ENCODE peak calls at places on chromosomes 6 and 20, in nine cellular contexts. H, Q, E, N, X, L, D, S and U are unnamed samples.

GRCh38 chr6:36779227-36779626 is 60.0 kb downstream of the CPNE5 start:
- DNase-seq in H (no peak), Q (no peak), E (no peak), N (no peak), X (no peak), L (no peak), D (no peak), S (no peak), U (no peak)

GRCh38 chr20:51326241-51326819 is 216.2 kb downstream of the NFATC2 start:
- DNase-seq in H (peak; percentile 43), Q (peak; percentile 32), E (no peak), N (no peak), X (no peak), L (peak; percentile 46), D (peak; percentile 20), S (no peak), U (peak; percentile 23)

GRCh38 chr6:16419636-16420331 is 181.4 kb downstream of the GMPR start:
- DNase-seq in H (no peak), Q (no peak), E (no peak), N (no peak), X (no peak), L (no peak), D (no peak), S (no peak), U (no peak)

GRCh38 chr6:157804448-157805327 is 18.4 kb upstream of the SNX9 start:
- DNase-seq in H (no peak), Q (no peak), E (no peak), N (no peak), X (no peak), L (peak; percentile 29), D (no peak), S (no peak), U (no peak)

GRCh38 chr20:64155258-64156135 is 8.8 kb upstream of the MYT1 start:
- DNase-seq in H (no peak), Q (peak; percentile 92), E (no peak), N (no peak), X (no peak), L (no peak), D (no peak), S (no peak), U (no peak)

GRCh38 chr6:32679501-32679900 is 13.0 kb upstream of the HLA-DQB1 start:
- DNase-seq in H (no peak), Q (no peak), E (no peak), N (no peak), X (no peak), L (no peak), D (no peak), S (no peak), U (no peak)

GRCh38 chr6:91487729-91488392 is 901.0 kb upstream of the MAP3K7 start:
- DNase-seq in H (no peak), Q (no peak), E (no peak), N (no peak), X (no peak), L (no peak), D (no peak), S (no peak), U (no peak)

GRCh38 chr6:73051147-73051546 is 174.1 kb downstream of the KHDC1L start:
- DNase-seq in H (no peak), Q (no peak), E (no peak), N (no peak), X (no peak), L (no peak), D (no peak), S (no peak), U (no peak)

GRCh38 chr6:161273356-161273751 is 507 bp downstream of the AGPAT4 start:
- DNase-seq in H (peak; percentile 30), Q (peak; percentile 55), E (no peak), N (no peak), X (peak; percentile 72), L (peak; percentile 72), D (peak; percentile 2), S (peak; percentile 50), U (peak; percentile 26)

GRCh38 chr6:111781055-111781708 is 92.1 kb downstream of the FYN start:
- DNase-seq in H (no peak), Q (no peak), E (no peak), N (no peak), X (no peak), L (peak; percentile 31), D (no peak), S (no peak), U (no peak)

GRCh38 chr6:40713002-40713719 is 126.0 kb upstream of the LRFN2 start:
- DNase-seq in H (no peak), Q (peak; percentile 31), E (no peak), N (peak; percentile 6), X (no peak), L (peak; percentile 15), D (no peak), S (no peak), U (no peak)

GRCh38 chr6:78538002-78538401 is 329.3 kb upstream of the IRAK1BP1 start:
- DNase-seq in H (peak; percentile 60), Q (no peak), E (no peak), N (no peak), X (no peak), L (peak; percentile 45), D (no peak), S (no peak), U (no peak)

GRCh38 chr6:89479902-89480301 is 47.0 kb downstream of the ANKRD6 start:
- DNase-seq in H (no peak), Q (no peak), E (no peak), N (no peak), X (no peak), L (no peak), D (no peak), S (no peak), U (no peak)

GRCh38 chr6:139577991-139578604 is 203.7 kb upstream of the CITED2 start:
- DNase-seq in H (peak; percentile 12), Q (no peak), E (no peak), N (no peak), X (no peak), L (peak; percentile 95), D (no peak), S (no peak), U (no peak)

GRCh38 chr6:6823568-6824224 is 235.2 kb downstream of the LY86 start:
- DNase-seq in H (no peak), Q (no peak), E (no peak), N (no peak), X (no peak), L (no peak), D (no peak), S (no peak), U (no peak)

GRCh38 chr20:62308102-62308822 is 5.5 kb downstream of the ADRM1 start:
- DNase-seq in H (no peak), Q (no peak), E (no peak), N (no peak), X (no peak), L (no peak), D (no peak), S (no peak), U (no peak)

GRCh38 chr6:46011241-46012085 is 4.2 kb downstream of the CLIC5 start:
- DNase-seq in H (no peak), Q (no peak), E (no peak), N (no peak), X (no peak), L (no peak), D (peak; percentile 50), S (peak; percentile 26), U (peak; percentile 37)

GRCh38 chr6:4313044-4313686 is 177.8 kb upstream of the ECI2 start:
- DNase-seq in H (peak; percentile 38), Q (no peak), E (peak; percentile 14), N (no peak), X (no peak), L (peak; percentile 98), D (no peak), S (no peak), U (no peak)

GRCh38 chr6:13760307-13760706 is 48.7 kb upstream of the RANBP9 start:
- DNase-seq in H (no peak), Q (no peak), E (no peak), N (no peak), X (no peak), L (peak; percentile 67), D (no peak), S (no peak), U (no peak)

GRCh38 chr6:55758156-55758942 is 117.0 kb downstream of the BMP5 start:
- DNase-seq in H (peak; percentile 52), Q (no peak), E (no peak), N (no peak), X (no peak), L (peak; percentile 96), D (no peak), S (no peak), U (no peak)

GRCh38 chr6:32622545-32623401 is 14.4 kb upstream of the HLA-DQA1 start:
- DNase-seq in H (peak; percentile 72), Q (peak; percentile 6), E (no peak), N (peak; percentile 34), X (no peak), L (peak; percentile 20), D (no peak), S (peak; percentile 22), U (no peak)

GRCh38 chr6:36232172-36232571 is 35.6 kb downstream of the BRPF3 start:
- DNase-seq in H (no peak), Q (no peak), E (no peak), N (no peak), X (no peak), L (no peak), D (no peak), S (no peak), U (no peak)

GRCh38 chr6:26333458-26334297 is 31.3 kb upstream of the BTN3A2 start:
- DNase-seq in H (no peak), Q (no peak), E (no peak), N (no peak), X (no peak), L (no peak), D (no peak), S (no peak), U (no peak)

GRCh38 chr6:28383235-28384142 is 16.1 kb downstream of the ZSCAN12 start:
- DNase-seq in H (peak; percentile 94), Q (no peak), E (no peak), N (peak; percentile 74), X (peak; percentile 81), L (peak; percentile 83), D (no peak), S (no peak), U (no peak)

GRCh38 chr6:74068945-74069570 is 373.1 kb downstream of the CD109 start:
- DNase-seq in H (no peak), Q (no peak), E (no peak), N (no peak), X (no peak), L (peak; percentile 86), D (no peak), S (no peak), U (no peak)

GRCh38 chr20:63664861-63665594 is 6.9 kb downstream of the RTEL1 start:
- DNase-seq in H (no peak), Q (no peak), E (no peak), N (no peak), X (no peak), L (no peak), D (no peak), S (no peak), U (no peak)

GRCh38 chr20:21510414-21510971 is 3.4 kb downstream of the NKX2-2 start:
- DNase-seq in H (no peak), Q (no peak), E (no peak), N (no peak), X (no peak), L (peak; percentile 47), D (no peak), S (no peak), U (no peak)

GRCh38 chr6:149160943-149161342 is 156.6 kb upstream of the TAB2 start:
- DNase-seq in H (no peak), Q (no peak), E (no peak), N (no peak), X (no peak), L (no peak), D (no peak), S (no peak), U (no peak)

GRCh38 chr6:168181316-168181715 is 102.3 kb upstream of the FRMD1 start:
- DNase-seq in H (no peak), Q (no peak), E (no peak), N (no peak), X (no peak), L (no peak), D (no peak), S (no peak), U (no peak)

GRCh38 chr20:13131688-13132087 is 89.4 kb upstream of the ISM1 start:
- DNase-seq in H (no peak), Q (no peak), E (no peak), N (no peak), X (no peak), L (no peak), D (no peak), S (no peak), U (no peak)

GRCh38 chr6:54060286-54060685 is 51.0 kb upstream of the MLIP start:
- DNase-seq in H (no peak), Q (no peak), E (no peak), N (no peak), X (no peak), L (peak; percentile 47), D (no peak), S (no peak), U (no peak)